ENCODE peak calls at places on chromosome 5, in four cellular contexts. E is posterior cingulate gyrus, U is ureter, I is globus pallidus. N is an unnamed sample.

GRCh38 chr5:90968319-90968718 is 409.7 kb downstream of the ADGRV1 start:
- DNase-seq in U (no peak), I (no peak), E (no peak), N (no peak)

GRCh38 chr5:62354028-62354874 is 48.2 kb downstream of the KIF2A start:
- DNase-seq in I (peak), U (no peak), E (no peak), N (peak)

GRCh38 chr5:54646285-54647101 is 128.9 kb downstream of the SNX18 start:
- DNase-seq in E (no peak), I (peak), U (peak), N (peak)

GRCh38 chr5:142280066-142281011 is 44.5 kb downstream of the SPRY4 start:
- DNase-seq in I (no peak), E (no peak), U (no peak), N (peak)

GRCh38 chr5:82349651-82350050 is 71.5 kb upstream of the RPS23 start:
- DNase-seq in I (no peak), E (peak), U (no peak), N (no peak)

GRCh38 chr5:77418601-77419591 is 73.2 kb downstream of the WDR41 start:
- DNase-seq in E (no peak), U (no peak), I (no peak), N (no peak)

GRCh38 chr5:10863763-10864383 is 102.8 kb upstream of the DAP start:
- DNase-seq in I (peak), U (no peak), E (peak), N (no peak)

GRCh38 chr5:151183451-151184245 is 26.1 kb upstream of the ANXA6 start:
- DNase-seq in E (no peak), I (no peak), U (no peak), N (no peak)

GRCh38 chr5:168552146-168552545 is 23.0 kb downstream of the FBLL1 start:
- DNase-seq in I (no peak), E (no peak), U (no peak), N (peak)

GRCh38 chr5:6435356-6435755 is 13.3 kb upstream of the UBE2QL1 start:
- DNase-seq in U (no peak), I (no peak), E (peak), N (no peak)

GRCh38 chr5:57494104-57495098 is 11.8 kb upstream of the ACTBL2 start:
- DNase-seq in U (peak), E (no peak), I (no peak), N (peak)

GRCh38 chr5:176382721-176383120 is 5.7 kb downstream of the NOP16 start:
- DNase-seq in E (no peak), U (no peak), I (no peak), N (no peak)

GRCh38 chr5:155522540-155522939 is 509.0 kb downstream of the KIF4B start:
- DNase-seq in E (no peak), U (no peak), I (no peak), N (no peak)

GRCh38 chr5:160833806-160834205 is 18.2 kb downstream of the ATP10B start:
- DNase-seq in I (no peak), U (no peak), E (no peak), N (no peak)

GRCh38 chr5:1543398-1544293 is 19.9 kb upstream of the LPCAT1 start:
- DNase-seq in E (no peak), U (peak), I (no peak), N (no peak)

GRCh38 chr5:84383816-84384603 is 670 bp downstream of the EDIL3 start:
- DNase-seq in U (peak), E (peak), I (peak), N (no peak)

GRCh38 chr5:17735771-17736170 is 101.5 kb downstream of the TAF11L14 start:
- DNase-seq in U (no peak), I (no peak), E (no peak), N (no peak)

GRCh38 chr5:76790632-76791290 is 28.1 kb upstream of the F2RL1 start:
- DNase-seq in U (no peak), E (no peak), I (no peak), N (no peak)

GRCh38 chr5:137825165-137825564 is 42.5 kb upstream of the MYOT start:
- DNase-seq in I (no peak), U (no peak), E (no peak), N (no peak)

GRCh38 chr5:68962632-68963484 is 131.0 kb upstream of the SLC30A5 start:
- DNase-seq in I (peak), U (peak), E (peak), N (peak)

GRCh38 chr5:52822437-52822836 is 34.7 kb downstream of the ITGA1 start:
- DNase-seq in E (no peak), I (no peak), U (no peak), N (no peak)

GRCh38 chr5:122163151-122164069 is 34.1 kb downstream of the ZNF474 start:
- DNase-seq in E (no peak), U (no peak), I (no peak), N (peak)

GRCh38 chr5:139764250-139764791 is 31.3 kb upstream of the PSD2 start:
- DNase-seq in I (peak), E (peak), U (no peak), N (no peak)

GRCh38 chr5:148469446-148470062 is 85.8 kb downstream of the FBXO38 start:
- DNase-seq in U (peak), I (peak), E (peak), N (peak)

GRCh38 chr5:446066-446725 is 3.2 kb downstream of the EXOC3 start:
- DNase-seq in U (no peak), I (no peak), E (no peak), N (no peak)

GRCh38 chr5:140235776-140236558 is 61.0 kb downstream of the CYSTM1 start:
- DNase-seq in E (no peak), I (no peak), U (no peak), N (no peak)

GRCh38 chr5:27220752-27221151 is 182.4 kb upstream of the CDH9 start:
- DNase-seq in E (no peak), I (no peak), U (no peak), N (no peak)

GRCh38 chr5:133635051-133635450 is 22.7 kb upstream of the FSTL4 start:
- DNase-seq in U (no peak), E (no peak), I (no peak), N (no peak)

GRCh38 chr5:34923694-34924461 is 5.5 kb upstream of the DNAJC21 start:
- DNase-seq in I (no peak), E (no peak), U (no peak), N (no peak)

GRCh38 chr5:115260248-115260647 is 2.4 kb downstream of the PGGT1B start:
- DNase-seq in U (no peak), I (no peak), E (no peak), N (no peak)

GRCh38 chr5:91955610-91956009 is 572.5 kb upstream of the ARRDC3 start:
- DNase-seq in I (no peak), E (no peak), U (no peak), N (no peak)

GRCh38 chr5:84779206-84779605 is 394.5 kb upstream of the EDIL3 start:
- DNase-seq in E (no peak), U (no peak), I (peak), N (no peak)

GRCh38 chr5:103587185-103587748 is 24.7 kb upstream of the NUDT12 start:
- DNase-seq in I (peak), E (no peak), U (no peak), N (peak)

GRCh38 chr5:80736730-80737129 is 81.9 kb upstream of the DHFR start:
- DNase-seq in U (no peak), E (no peak), I (no peak), N (no peak)

GRCh38 chr5:79488775-79489174 is 25.2 kb downstream of the HOMER1 start:
- DNase-seq in I (no peak), U (no peak), E (no peak), N (no peak)